ENCODE peak calls at places on chromosome 21, in five cellular contexts. One of them, this sample, is unnamed.

GRCh38 chr21:45618846-45619485 is 24.6 kb upstream of the PCBP3 start:
- DNase-seq in esophagus muscularis mucosa: no peak
- DNase-seq in H54: no peak
- DNase-seq in A549: no peak
- DNase-seq in IMR-90: no peak
- DNase-seq in this sample: no peak

GRCh38 chr21:42991992-42992740 is 17.8 kb downstream of the PKNOX1 start:
- DNase-seq in A549: no peak
- DNase-seq in H54: peak
- DNase-seq in esophagus muscularis mucosa: peak
- DNase-seq in IMR-90: peak
- DNase-seq in this sample: no peak

GRCh38 chr21:35697321-35697808 is 363.0 kb downstream of the SETD4 start:
- DNase-seq in IMR-90: peak
- DNase-seq in esophagus muscularis mucosa: no peak
- DNase-seq in H54: no peak
- DNase-seq in A549: no peak
- DNase-seq in this sample: no peak

GRCh38 chr21:36788116-36788515 is 89.2 kb downstream of the SIM2 start:
- DNase-seq in esophagus muscularis mucosa: no peak
- DNase-seq in A549: peak
- DNase-seq in IMR-90: no peak
- DNase-seq in H54: peak
- DNase-seq in this sample: peak

GRCh38 chr21:14620152-14620551 is 74.0 kb upstream of the SAMSN1 start:
- DNase-seq in A549: no peak
- DNase-seq in esophagus muscularis mucosa: no peak
- DNase-seq in IMR-90: no peak
- DNase-seq in H54: no peak
- DNase-seq in this sample: no peak

GRCh38 chr21:43702785-43703067 is 16.2 kb upstream of the PDXK start:
- DNase-seq in A549: no peak
- DNase-seq in esophagus muscularis mucosa: no peak
- DNase-seq in H54: no peak
- DNase-seq in IMR-90: no peak
- DNase-seq in this sample: no peak

GRCh38 chr21:45410865-45411809 is 6.2 kb downstream of the COL18A1 start:
- DNase-seq in H54: no peak
- DNase-seq in esophagus muscularis mucosa: no peak
- DNase-seq in IMR-90: no peak
- DNase-seq in A549: no peak
- DNase-seq in this sample: no peak

GRCh38 chr21:42556960-42557359 is 43.3 kb downstream of the SLC37A1 start:
- DNase-seq in esophagus muscularis mucosa: no peak
- DNase-seq in IMR-90: no peak
- DNase-seq in H54: no peak
- DNase-seq in A549: no peak
- DNase-seq in this sample: peak

GRCh38 chr21:44521928-44522752 is 17.9 kb downstream of the KRTAP10-1 start:
- DNase-seq in H54: no peak
- DNase-seq in IMR-90: no peak
- DNase-seq in A549: no peak
- DNase-seq in esophagus muscularis mucosa: no peak
- DNase-seq in this sample: peak

GRCh38 chr21:42833439-42833815 is 45.9 kb downstream of the WDR4 start:
- DNase-seq in IMR-90: peak
- DNase-seq in esophagus muscularis mucosa: no peak
- DNase-seq in A549: peak
- DNase-seq in H54: no peak
- DNase-seq in this sample: peak

GRCh38 chr21:21968810-21969588 is 970.8 kb downstream of the NCAM2 start:
- DNase-seq in esophagus muscularis mucosa: no peak
- DNase-seq in IMR-90: no peak
- DNase-seq in H54: peak
- DNase-seq in A549: no peak
- DNase-seq in this sample: no peak

GRCh38 chr21:35390013-35390776 is 341.1 kb upstream of the RUNX1 start:
- DNase-seq in A549: no peak
- DNase-seq in esophagus muscularis mucosa: no peak
- DNase-seq in H54: no peak
- DNase-seq in IMR-90: peak
- DNase-seq in this sample: no peak

GRCh38 chr21:33202464-33203363 is 27.0 kb upstream of the IFNAR2 start:
- DNase-seq in esophagus muscularis mucosa: peak
- DNase-seq in H54: no peak
- DNase-seq in IMR-90: no peak
- DNase-seq in A549: peak
- DNase-seq in this sample: no peak

GRCh38 chr21:44089001-44089911 is 17.9 kb upstream of the PWP2 start:
- DNase-seq in H54: no peak
- DNase-seq in A549: no peak
- DNase-seq in IMR-90: no peak
- DNase-seq in esophagus muscularis mucosa: no peak
- DNase-seq in this sample: peak

GRCh38 chr21:43740497-43741156 is 21.7 kb downstream of the PDXK start:
- DNase-seq in IMR-90: no peak
- DNase-seq in H54: peak
- DNase-seq in esophagus muscularis mucosa: no peak
- DNase-seq in A549: peak
- DNase-seq in this sample: peak

GRCh38 chr21:16640297-16641027 is 872.4 kb upstream of the CXADR start:
- DNase-seq in esophagus muscularis mucosa: no peak
- DNase-seq in IMR-90: no peak
- DNase-seq in H54: no peak
- DNase-seq in A549: no peak
- DNase-seq in this sample: no peak

GRCh38 chr21:16633851-16634521 is 878.9 kb upstream of the CXADR start:
- DNase-seq in H54: no peak
- DNase-seq in IMR-90: no peak
- DNase-seq in esophagus muscularis mucosa: no peak
- DNase-seq in A549: no peak
- DNase-seq in this sample: no peak

DNA sequence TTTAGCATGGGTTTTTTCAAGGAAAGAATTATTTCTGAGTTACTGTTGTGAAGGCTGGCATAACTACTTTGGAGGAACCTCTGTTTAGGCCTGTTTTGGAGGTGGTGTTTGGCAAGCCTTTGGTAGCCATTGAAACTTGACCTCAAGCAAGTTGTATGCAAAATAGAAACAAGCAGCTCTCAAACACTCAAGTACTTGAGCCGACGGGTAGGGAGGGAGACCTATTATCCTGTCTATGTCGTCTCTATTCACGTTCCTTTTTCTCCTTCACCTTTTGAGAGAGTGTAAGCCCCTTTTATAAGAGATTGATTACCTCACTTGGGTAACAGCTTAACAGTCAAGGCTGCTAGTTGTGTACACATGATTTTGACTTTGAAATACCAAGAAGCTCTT is 878.3 kb upstream of the CXADR start:
- DNase-seq in esophagus muscularis mucosa: no peak
- DNase-seq in H54: no peak
- DNase-seq in A549: no peak
- DNase-seq in IMR-90: no peak
- DNase-seq in this sample: no peak
- TF ChIP-seq POLR2A in esophagus muscularis mucosa: no peak
- TF ChIP-seq POLR2A in H54: no peak
- TF ChIP-seq POLR2A in A549: no peak
- TF ChIP-seq POLR2A in IMR-90: no peak
- TF ChIP-seq POLR2A in this sample: no peak

DNA sequence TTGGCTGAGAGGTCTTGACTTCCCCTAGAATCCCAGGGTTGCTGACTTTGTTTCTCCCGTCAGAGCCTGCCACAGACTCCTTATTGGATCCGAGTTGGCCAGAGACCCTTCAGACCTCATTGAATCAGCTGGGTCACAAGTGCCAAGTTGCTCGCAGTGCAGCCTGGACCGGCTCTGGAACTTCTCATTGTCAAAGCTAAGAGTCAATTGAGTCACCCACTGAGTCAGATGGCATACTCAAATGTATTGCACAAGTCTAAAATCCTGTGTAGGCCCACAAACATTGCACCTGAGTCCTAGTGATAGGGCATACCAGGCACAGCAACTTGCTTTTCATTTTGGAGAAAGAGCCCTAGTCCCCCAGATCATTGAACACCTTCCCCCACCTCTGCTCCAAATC is 20.4 kb upstream of the SCAF4 start:
- DNase-seq in esophagus muscularis mucosa: no peak
- DNase-seq in IMR-90: peak
- DNase-seq in H54: peak
- DNase-seq in A549: peak
- DNase-seq in this sample: no peak
- TF ChIP-seq POLR2A in esophagus muscularis mucosa: no peak
- TF ChIP-seq POLR2A in IMR-90: no peak
- TF ChIP-seq POLR2A in H54: no peak
- TF ChIP-seq POLR2A in A549: no peak
- TF ChIP-seq POLR2A in this sample: no peak

DNA sequence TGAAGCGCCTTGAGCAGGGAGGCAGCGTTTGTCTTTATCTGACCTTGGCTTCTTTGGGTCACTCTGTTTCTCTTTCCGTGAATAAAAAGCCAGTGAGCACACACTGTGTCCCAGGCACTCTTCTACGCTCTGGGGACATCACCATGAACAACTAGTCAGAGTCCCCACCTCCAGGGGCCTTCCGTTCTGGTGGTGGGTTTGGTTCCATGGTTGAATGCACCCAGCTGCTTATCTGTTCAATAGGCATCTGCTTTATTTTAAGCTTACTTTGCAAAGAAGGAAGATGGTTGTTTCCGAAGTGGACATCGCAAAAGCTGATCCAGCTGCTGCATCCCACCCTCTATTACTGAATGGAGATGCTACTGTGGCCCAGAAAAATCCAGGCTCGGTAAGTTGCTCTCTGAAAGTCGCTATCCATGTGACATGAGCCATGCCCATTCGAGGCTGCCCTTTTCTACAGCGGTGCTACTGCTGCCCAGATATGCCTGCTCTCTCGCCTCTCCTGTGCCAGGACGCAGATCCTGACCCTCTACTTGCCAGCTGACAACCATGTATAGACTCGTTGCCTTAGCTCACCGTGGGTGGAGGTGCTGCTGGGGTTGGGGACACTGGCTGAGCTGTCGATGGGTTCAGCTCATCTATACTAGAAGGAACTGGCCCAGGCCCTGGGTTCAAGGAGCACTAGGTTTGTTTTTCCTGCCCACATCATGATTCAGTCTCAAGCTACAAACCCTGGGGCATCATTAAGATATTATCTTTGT is 5.9 kb downstream of the MX1 start:
- DNase-seq in IMR-90: no peak
- DNase-seq in esophagus muscularis mucosa: no peak
- DNase-seq in H54: no peak
- DNase-seq in A549: no peak
- DNase-seq in this sample: peak
- TF ChIP-seq POLR2A in IMR-90: no peak
- TF ChIP-seq POLR2A in esophagus muscularis mucosa: no peak
- TF ChIP-seq POLR2A in H54: no peak
- TF ChIP-seq POLR2A in A549: no peak
- TF ChIP-seq POLR2A in this sample: no peak

DNA sequence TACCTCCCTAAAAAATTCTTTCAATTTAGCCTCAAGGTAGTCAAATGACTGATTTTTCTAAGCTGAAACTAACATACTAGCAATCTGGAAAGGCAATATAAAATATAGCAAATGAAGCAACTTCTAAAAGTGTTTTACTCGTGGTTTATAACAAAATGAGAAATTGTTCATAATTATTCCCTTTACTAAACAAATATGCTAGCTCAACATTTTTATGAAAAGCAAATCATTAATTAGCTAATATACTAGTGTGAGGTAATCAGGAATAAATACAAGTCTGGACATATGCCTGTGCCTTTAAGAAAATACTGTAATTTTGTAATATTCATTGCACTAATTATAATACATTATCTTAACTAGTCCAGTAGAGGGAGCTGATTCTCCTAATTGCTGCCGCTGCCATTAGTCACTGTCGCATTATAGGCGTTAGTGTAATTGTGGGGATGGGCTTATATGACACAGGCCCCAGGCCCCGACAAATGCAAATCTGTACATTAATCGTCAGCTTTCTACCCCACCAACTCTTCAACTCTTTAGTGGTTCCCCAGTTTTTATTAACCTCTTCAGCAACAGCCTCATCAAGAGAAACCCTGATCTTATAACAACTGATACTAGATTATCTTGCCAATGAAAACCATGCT is 160.9 kb downstream of the GABPA start:
- DNase-seq in IMR-90: peak
- DNase-seq in A549: no peak
- DNase-seq in H54: no peak
- DNase-seq in esophagus muscularis mucosa: no peak
- DNase-seq in this sample: no peak
- TF ChIP-seq POLR2A in IMR-90: no peak
- TF ChIP-seq POLR2A in A549: no peak
- TF ChIP-seq POLR2A in H54: no peak
- TF ChIP-seq POLR2A in esophagus muscularis mucosa: no peak
- TF ChIP-seq POLR2A in this sample: no peak

DNA sequence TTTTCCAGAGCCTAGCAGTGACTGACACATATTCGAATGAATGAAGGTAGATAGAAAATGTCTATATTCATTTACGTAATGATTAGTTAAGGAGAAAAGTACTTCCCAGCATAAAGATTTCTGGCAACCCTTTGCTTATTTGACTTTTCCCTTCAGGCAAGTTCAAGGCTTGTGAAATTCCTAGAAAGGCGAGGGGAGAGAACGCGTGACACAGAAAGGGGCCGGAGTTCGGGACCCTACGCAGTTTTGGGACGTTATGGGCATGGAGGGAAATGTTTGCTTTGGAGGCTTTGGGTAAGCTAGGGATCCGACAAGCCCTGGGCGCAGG is 472 bp upstream of the USP25 start:
- DNase-seq in IMR-90: peak
- DNase-seq in esophagus muscularis mucosa: no peak
- DNase-seq in H54: no peak
- DNase-seq in A549: no peak
- DNase-seq in this sample: no peak
- TF ChIP-seq POLR2A in IMR-90: no peak
- TF ChIP-seq POLR2A in esophagus muscularis mucosa: no peak
- TF ChIP-seq POLR2A in H54: no peak
- TF ChIP-seq POLR2A in A549: peak
- TF ChIP-seq POLR2A in this sample: no peak

This sample was measured in Peyer's patch.